ENCODE peak calls at places on chromosomes 6 and 20, in eight cellular contexts. G is GM12865, K is fibroblast of the aortic adventitia, C is retinal pigment epithelial cell, H is lower lobe of right lung, R is neural progenitor cell, M is IMR-90, J is fibroblast of villous mesenchyme. L is an unnamed sample.

GRCh38 chr6:142635130-142635529 is 309.8 kb downstream of the HIVEP2 start:
- DNase-seq in C (no peak), J (peak), H (no peak), K (peak), R (no peak), M (peak), G (no peak), L (peak)

GRCh38 chr6:110897433-110897832 is 22.8 kb downstream of the AMD1 start:
- DNase-seq in J (peak), C (no peak), G (no peak), R (no peak), K (no peak), H (no peak), M (peak), L (no peak)

GRCh38 chr6:81876977-81877376 is 124.5 kb upstream of the TENT5A start:
- DNase-seq in J (no peak), R (no peak), H (no peak), G (no peak), M (peak), K (peak), C (no peak), L (peak)

GRCh38 chr20:17558154-17558940 is 11.5 kb upstream of the DSTN start:
- DNase-seq in J (peak), R (no peak), G (no peak), K (peak), M (peak), H (no peak), C (peak), L (peak)

GRCh38 chr6:128725271-128726233 is 157.4 kb upstream of the LAMA2 start:
- DNase-seq in R (peak), H (no peak), M (peak), G (peak), C (peak), K (peak), J (peak), L (peak)

GRCh38 chr6:154478691-154479090 is 31.8 kb downstream of the CNKSR3 start:
- DNase-seq in J (peak), K (peak), C (no peak), R (no peak), H (no peak), M (no peak), G (no peak), L (no peak)

GRCh38 chr6:26576929-26577719 is 19.6 kb upstream of the ABT1 start:
- DNase-seq in K (peak), M (peak), G (peak), J (peak), C (no peak), H (peak), R (peak), L (peak)

GRCh38 chr6:70112686-70113570 is 190.0 kb downstream of the COL9A1 start:
- DNase-seq in C (no peak), H (no peak), J (no peak), R (no peak), M (no peak), K (no peak), G (no peak), L (no peak)

GRCh38 chr6:118551673-118552063 is 3.6 kb downstream of the PLN start:
- DNase-seq in J (peak), C (no peak), M (peak), K (peak), H (no peak), G (no peak), R (no peak), L (no peak)

GRCh38 chr6:145086197-145086596 is 649.1 kb downstream of the EPM2A start:
- DNase-seq in C (no peak), M (no peak), H (no peak), R (no peak), J (peak), K (peak), G (peak), L (peak)

GRCh38 chr20:25065625-25066338 is 7.8 kb upstream of the ACSS1 start:
- DNase-seq in K (peak), G (peak), M (peak), J (peak), H (no peak), C (peak), R (peak), L (peak)

GRCh38 chr6:136547336-136547735 is 2.9 kb downstream of the MAP7 start:
- DNase-seq in M (peak), R (peak), K (peak), H (no peak), G (peak), C (no peak), J (peak), L (peak)

GRCh38 chr20:61189534-61189933 is 62.5 kb upstream of the CDH4 start:
- DNase-seq in M (no peak), R (no peak), K (no peak), C (no peak), J (no peak), G (no peak), H (no peak), L (no peak)

GRCh38 chr20:709864-710761 is 34.5 kb upstream of the SCRT2 start:
- DNase-seq in K (no peak), C (no peak), R (peak), G (no peak), M (no peak), J (no peak), H (no peak), L (no peak)

GRCh38 chr20:48586728-48587127 is 241.1 kb downstream of the PREX1 start:
- DNase-seq in R (no peak), H (no peak), K (no peak), J (no peak), C (no peak), G (no peak), M (no peak), L (no peak)

GRCh38 chr20:50346372-50347347 is 156.0 kb downstream of the CEBPB start:
- DNase-seq in J (peak), H (peak), C (peak), M (peak), G (no peak), R (no peak), K (peak), L (peak)

GRCh38 chr6:134983823-134984222 is 33.9 kb upstream of the ALDH8A1 start:
- DNase-seq in J (no peak), G (no peak), R (no peak), K (no peak), M (no peak), H (no peak), C (no peak), L (no peak)

GRCh38 chr6:208973-209372 is 83.3 kb upstream of the DUSP22 start:
- DNase-seq in R (no peak), M (no peak), H (no peak), C (no peak), G (no peak), K (no peak), J (no peak), L (no peak)

GRCh38 chr6:77457720-77458349 is 5.5 kb downstream of the HTR1B start:
- DNase-seq in M (peak), C (peak), K (peak), H (peak), J (peak), G (peak), R (peak), L (peak)

GRCh38 chr6:32937230-32937633 is 3.6 kb downstream of the HLA-DMB start:
- DNase-seq in M (no peak), R (no peak), K (no peak), C (no peak), G (no peak), J (no peak), H (peak), L (no peak)

GRCh38 chr6:87700351-87700728 is 1.7 kb downstream of the AKIRIN2 start:
- DNase-seq in J (no peak), R (no peak), K (no peak), C (no peak), M (no peak), H (no peak), G (no peak), L (no peak)

GRCh38 chr6:147154454-147154853 is 49.8 kb upstream of the STXBP5 start:
- DNase-seq in K (peak), C (no peak), M (peak), G (no peak), R (no peak), H (no peak), J (peak), L (peak)

GRCh38 chr20:54044156-54044555 is 26.2 kb downstream of the BCAS1 start:
- DNase-seq in H (no peak), J (peak), C (no peak), G (peak), M (peak), K (peak), R (no peak), L (peak)

GRCh38 chr20:14997791-14998190 is 660.4 kb upstream of the FLRT3 start:
- DNase-seq in R (no peak), H (no peak), C (peak), K (peak), G (no peak), J (peak), M (no peak), L (peak)

GRCh38 chr20:62685781-62686555 is 22.7 kb upstream of the NTSR1 start:
- DNase-seq in H (peak), M (no peak), C (no peak), K (no peak), G (peak), J (no peak), R (peak), L (no peak)

GRCh38 chr6:42539135-42539534 is 24.7 kb upstream of the UBR2 start:
- DNase-seq in J (no peak), K (no peak), R (no peak), H (no peak), C (no peak), G (no peak), M (peak), L (no peak)

GRCh38 chr20:63037669-63038268 is 31.0 kb upstream of the BHLHE23 start:
- DNase-seq in H (peak), R (no peak), J (no peak), M (no peak), K (no peak), C (no peak), G (no peak), L (no peak)

GRCh38 chr6:107965746-107966145 is 7.7 kb upstream of the SEC63 start:
- DNase-seq in M (peak), H (no peak), R (no peak), C (no peak), G (no peak), K (peak), J (peak), L (peak)

GRCh38 chr6:125577263-125577662 is 172.2 kb upstream of the HEY2 start:
- DNase-seq in M (no peak), G (no peak), K (no peak), J (no peak), C (no peak), H (no peak), R (no peak), L (no peak)

GRCh38 chr6:156777866-156778614 is 862 bp downstream of the ARID1B start:
- DNase-seq in G (peak), R (peak), H (peak), M (peak), K (peak), C (no peak), J (peak), L (peak)

GRCh38 chr6:106913676-106914280 is 60.8 kb downstream of the CD24 start:
- DNase-seq in R (no peak), M (no peak), G (peak), C (no peak), H (no peak), K (no peak), J (no peak), L (peak)

GRCh38 chr6:149052350-149053106 is 265.0 kb upstream of the TAB2 start:
- DNase-seq in M (no peak), G (peak), K (no peak), R (no peak), J (no peak), H (no peak), C (no peak), L (peak)

DNA sequence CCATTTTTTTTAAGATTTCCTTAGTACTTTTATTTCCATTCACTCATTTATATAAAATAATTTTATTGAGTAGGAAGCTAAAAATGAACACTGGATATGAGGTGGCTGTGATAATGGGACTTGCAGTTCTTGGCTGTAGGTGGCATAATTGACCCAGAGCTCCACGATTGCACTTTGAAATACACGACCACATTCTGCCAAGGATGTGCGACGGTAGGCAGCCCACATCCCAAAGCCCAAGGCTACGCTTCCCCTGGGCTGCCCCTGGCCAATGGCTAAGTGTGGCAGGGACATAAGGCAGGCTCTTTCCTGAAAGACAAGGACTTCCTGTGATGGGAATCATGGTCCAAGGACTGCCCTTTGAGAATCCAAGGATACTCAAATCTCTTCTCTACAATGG is 43.7 kb upstream of the ADTRP start:
- DNase-seq in C (no peak), R (no peak), J (no peak), H (no peak), K (peak), M (no peak), G (peak), L (no peak)
- TF ChIP-seq CTCF in C (no peak), R (no peak), J (no peak), H (peak), K (no peak), M (no peak), G (peak), L (no peak)

GRCh38 chr20:35487479-35487878 is 32.1 kb downstream of the CEP250 start:
- DNase-seq in R (no peak), K (no peak), C (no peak), G (no peak), H (no peak), M (no peak), J (no peak), L (no peak)

GRCh38 chr20:35492352-35492751 is 37.0 kb downstream of the CEP250 start:
- DNase-seq in J (no peak), K (no peak), H (no peak), C (no peak), M (no peak), G (no peak), R (no peak), L (no peak)

GRCh38 chr20:35491823-35492222 is 36.4 kb downstream of the CEP250 start:
- DNase-seq in J (peak), H (no peak), C (no peak), G (no peak), K (no peak), M (peak), R (no peak), L (no peak)

GRCh38 chr20:35489717-35490116 is 34.3 kb downstream of the CEP250 start:
- DNase-seq in H (no peak), R (no peak), M (no peak), J (no peak), C (no peak), G (no peak), K (no peak), L (no peak)

GRCh38 chr20:35490736-35491181 is 35.4 kb downstream of the CEP250 start:
- DNase-seq in G (peak), C (no peak), J (no peak), M (no peak), H (no peak), R (no peak), K (no peak), L (no peak)
- H3K4me3 ChIP-seq in G (peak), C (no peak), J (no peak), M (no peak), H (peak), R (no peak), K (no peak), L (no peak)

DNA sequence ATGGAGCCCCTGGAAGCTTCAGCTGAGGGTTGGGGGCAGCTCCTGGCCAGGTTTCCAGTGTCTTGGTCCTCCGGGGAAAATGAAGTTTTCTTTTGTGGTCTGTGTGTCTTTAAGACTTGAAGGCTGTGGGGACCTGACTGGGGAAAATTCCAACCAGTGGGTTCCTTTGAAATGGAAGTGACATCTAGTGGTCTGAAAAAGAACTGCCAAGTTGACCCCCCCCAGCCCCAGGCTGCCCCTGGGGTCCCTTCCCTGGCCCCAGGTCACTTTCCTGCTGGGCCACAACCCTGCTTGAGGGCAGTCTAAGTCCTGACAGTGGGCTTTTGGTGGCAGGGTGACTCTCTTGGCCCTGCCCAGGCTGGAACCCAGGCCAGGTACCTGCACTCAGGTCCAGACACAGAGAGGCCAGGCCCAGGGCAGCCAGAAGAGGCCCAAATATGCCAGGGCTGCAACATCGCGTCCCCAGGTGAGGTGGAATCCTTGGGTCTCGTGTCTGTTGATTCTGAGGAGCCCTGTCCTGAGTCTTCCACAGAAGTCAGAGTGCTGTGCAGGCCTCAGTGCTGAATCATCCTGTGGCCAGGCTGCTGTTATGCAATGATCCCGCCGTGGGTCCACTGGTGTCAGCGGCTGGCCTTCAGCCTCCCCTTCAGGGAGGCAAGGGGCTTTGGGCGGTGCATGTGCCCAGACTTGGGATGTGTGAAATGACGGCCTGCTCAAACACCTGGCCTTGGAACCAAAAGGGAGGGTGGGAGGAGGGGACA is 68.4 kb downstream of the VEGFA start:
- DNase-seq in R (peak), J (peak), C (no peak), G (peak), K (peak), H (peak), M (peak), L (peak)
- TF ChIP-seq CTCF in R (peak), J (peak), C (peak), G (peak), K (peak), H (peak), M (peak), L (peak)

GRCh38 chr6:168418151-168418551 is 22.8 kb upstream of the SMOC2 start:
- DNase-seq in K (no peak), R (no peak), C (no peak), H (no peak), G (no peak), J (no peak), M (no peak), L (no peak)
- H3K4me3 ChIP-seq in K (no peak), R (no peak), C (no peak), H (no peak), G (no peak), J (no peak), M (no peak), L (no peak)

DNA sequence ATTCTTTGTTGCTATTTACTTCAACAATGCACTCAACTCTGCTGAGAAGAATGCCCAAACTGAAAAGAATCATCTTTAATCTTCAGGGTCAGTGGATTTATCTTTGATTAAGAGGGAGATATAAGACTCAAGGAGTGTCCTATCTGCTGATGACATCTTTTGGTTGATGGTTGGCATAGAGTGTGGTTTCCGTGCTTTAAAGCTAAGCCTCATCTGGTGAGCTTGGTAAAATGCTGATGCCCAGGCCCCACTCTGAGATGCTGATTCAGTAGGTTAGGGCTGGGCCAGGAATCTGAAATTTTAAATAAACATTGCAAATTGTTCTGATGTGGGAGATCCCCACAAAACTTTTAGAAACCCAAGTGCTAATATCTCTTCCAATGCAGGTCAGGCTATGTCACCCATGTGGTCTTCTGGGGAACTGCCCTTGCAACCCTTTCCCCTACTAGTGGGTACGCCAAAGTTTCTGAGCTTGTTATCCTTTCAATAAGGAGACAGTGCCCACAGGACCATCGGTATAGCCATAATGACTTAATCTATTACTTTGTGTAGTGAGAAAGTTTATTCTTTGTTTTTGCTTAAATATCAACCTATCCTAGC is 68.5 kb upstream of the ARMH2 start:
- DNase-seq in R (no peak), K (no peak), H (no peak), G (no peak), C (no peak), J (no peak), M (no peak), L (no peak)
- TF ChIP-seq CTCF in R (no peak), K (no peak), H (no peak), G (no peak), C (no peak), J (no peak), M (no peak), L (no peak)